ENCODE peak calls at places on chromosome 20, in seven cellular contexts. Y, P, A, O, I, X and N are unnamed samples.

GRCh38 chr20:33862709-33863403 is 51.7 kb downstream of the CHMP4B start:
- DNase-seq in Y (peak), P (peak), A (no peak), O (peak), I (peak), X (no peak), N (peak)

GRCh38 chr20:34022154-34022842 is 28.6 kb downstream of the RALY start:
- DNase-seq in Y (peak), P (no peak), A (peak), O (peak), I (no peak), X (no peak), N (peak)

GRCh38 chr20:46959081-46959692 is 64.5 kb downstream of the EYA2 start:
- DNase-seq in Y (no peak), P (no peak), A (peak), O (peak), I (no peak), X (no peak), N (no peak)

GRCh38 chr20:51014797-51015722 is 7.8 kb downstream of the KCNG1 start:
- DNase-seq in Y (peak), P (peak), A (peak), O (peak), I (peak), X (no peak), N (peak)

GRCh38 chr20:3785240-3786125 is 1.1 kb downstream of the CENPB start:
- DNase-seq in Y (no peak), P (no peak), A (no peak), O (no peak), I (no peak), X (no peak), N (no peak)

GRCh38 chr20:60960500-60960899 is 291.6 kb upstream of the CDH4 start:
- DNase-seq in Y (no peak), P (no peak), A (no peak), O (no peak), I (no peak), X (no peak), N (no peak)

GRCh38 chr20:45997187-45997586 is 11.5 kb upstream of the MMP9 start:
- DNase-seq in Y (no peak), P (no peak), A (no peak), O (no peak), I (no peak), X (no peak), N (no peak)

GRCh38 chr20:37939701-37940151 is 36.8 kb downstream of the VSTM2L start:
- DNase-seq in Y (peak), P (no peak), A (no peak), O (no peak), I (no peak), X (peak), N (no peak)

GRCh38 chr20:5528719-5529256 is 212.0 kb upstream of the PROKR2 start:
- DNase-seq in Y (peak), P (peak), A (peak), O (peak), I (peak), X (no peak), N (peak)

GRCh38 chr20:10432079-10432478 is 1.9 kb downstream of the MKKS start:
- DNase-seq in Y (no peak), P (no peak), A (no peak), O (no peak), I (no peak), X (no peak), N (no peak)

GRCh38 chr20:7217606-7218005 is 450.1 kb downstream of the BMP2 start:
- DNase-seq in Y (no peak), P (no peak), A (no peak), O (no peak), I (no peak), X (no peak), N (no peak)

GRCh38 chr20:49029203-49029602 is 16.9 kb upstream of the CSE1L start:
- DNase-seq in Y (no peak), P (no peak), A (no peak), O (no peak), I (no peak), X (no peak), N (no peak)

GRCh38 chr20:57605045-57605444 is 15.2 kb downstream of the ZBP1 start:
- DNase-seq in Y (no peak), P (no peak), A (no peak), O (no peak), I (no peak), X (no peak), N (no peak)

GRCh38 chr20:16415079-16415478 is 158.2 kb downstream of the KIF16B start:
- DNase-seq in Y (no peak), P (no peak), A (no peak), O (no peak), I (no peak), X (no peak), N (no peak)

GRCh38 chr20:32539817-32540675 is 45.1 kb downstream of the NOL4L start:
- DNase-seq in Y (no peak), P (no peak), A (no peak), O (no peak), I (peak), X (no peak), N (peak)

GRCh38 chr20:25139061-25139705 is 56.3 kb upstream of the ENTPD6 start:
- DNase-seq in Y (no peak), P (no peak), A (peak), O (peak), I (no peak), X (no peak), N (no peak)

GRCh38 chr20:2103454-2104153 is 2.0 kb downstream of the STK35 start:
- DNase-seq in Y (no peak), P (no peak), A (no peak), O (no peak), I (peak), X (no peak), N (no peak)

GRCh38 chr20:17849901-17850673 is 118.5 kb downstream of the SNX5 start:
- DNase-seq in Y (no peak), P (no peak), A (peak), O (peak), I (no peak), X (no peak), N (no peak)

GRCh38 chr20:3786126-3786484 is 435 bp downstream of the CENPB start:
- DNase-seq in Y (peak), P (no peak), A (peak), O (no peak), I (no peak), X (no peak), N (no peak)

GRCh38 chr20:48770700-48771099 is 57.1 kb downstream of the PREX1 start:
- DNase-seq in Y (no peak), P (no peak), A (no peak), O (no peak), I (no peak), X (no peak), N (no peak)

GRCh38 chr20:38139919-38140753 is 24.9 kb downstream of the TGM2 start:
- DNase-seq in Y (no peak), P (no peak), A (no peak), O (no peak), I (peak), X (no peak), N (no peak)